ENCODE peak calls at places on chromosomes 7 and 10, in four cellular contexts. U, Z, H and O are unnamed samples.
A peak's percentile ranks its signal among the peaks of the same experiment; 100 is the strongest.

GRCh38 chr7:101942603-101943210 is 125.3 kb downstream of the CUX1 start:
- DNase-seq in U (no peak), Z (no peak), H (no peak), O (no peak)

GRCh38 chr7:72538147-72538546 is 126.0 kb upstream of the CALN1 start:
- DNase-seq in H (no peak), U (no peak), Z (no peak), O (peak; percentile 90)

GRCh38 chr10:16941865-16942264 is 124.6 kb upstream of the RSU1 start:
- DNase-seq in Z (no peak), H (no peak), U (no peak), O (no peak)

GRCh38 chr10:115084434-115084833 is 8.7 kb upstream of the ATRNL1 start:
- DNase-seq in Z (no peak), U (peak; percentile 8), H (no peak), O (no peak)

GRCh38 chr10:100518761-100519241 is 860 bp downstream of the SEC31B start:
- DNase-seq in Z (peak; percentile 33), H (peak; percentile 78), U (peak; percentile 15), O (peak; percentile 79)

GRCh38 chr10:13839430-13839986 is 252.7 kb downstream of the PRPF18 start:
- DNase-seq in U (no peak), Z (no peak), H (no peak), O (no peak)

GRCh38 chr10:49212783-49213182 is 24.6 kb upstream of the TMEM273 start:
- DNase-seq in Z (no peak), U (no peak), H (no peak), O (no peak)

GRCh38 chr10:85621562-85621961 is 745.0 kb downstream of the GRID1 start:
- DNase-seq in H (no peak), Z (no peak), U (no peak), O (no peak)

GRCh38 chr10:17003151-17003550 is 126.5 kb downstream of the CUBN start:
- DNase-seq in H (peak; percentile 71), U (no peak), Z (no peak), O (no peak)

GRCh38 chr7:92631067-92631829 is 41.1 kb upstream of the FAM133B start:
- DNase-seq in Z (no peak), H (peak; percentile 79), U (no peak), O (peak; percentile 43)

GRCh38 chr7:13800694-13801448 is 188.6 kb downstream of the ETV1 start:
- DNase-seq in H (no peak), U (peak; percentile 42), Z (no peak), O (no peak)

GRCh38 chr7:30771859-30772429 is 727 bp downstream of the MINDY4 start:
- DNase-seq in Z (no peak), H (no peak), U (no peak), O (no peak)

GRCh38 chr7:107069457-107069856 is 25.0 kb downstream of the PRKAR2B start:
- DNase-seq in H (no peak), U (no peak), Z (no peak), O (no peak)

GRCh38 chr7:77665161-77665560 is 31.1 kb upstream of the RSBN1L start:
- DNase-seq in U (no peak), H (no peak), Z (no peak), O (no peak)

GRCh38 chr7:140485463-140486265 is 6.4 kb upstream of the MKRN1 start:
- DNase-seq in H (no peak), U (no peak), Z (no peak), O (no peak)

GRCh38 chr10:5538892-5539651 is 14.3 kb downstream of the CALML3 start:
- DNase-seq in U (no peak), H (no peak), Z (no peak), O (no peak)

GRCh38 chr10:103491729-103492364 is 1.7 kb upstream of the NEURL1 start:
- DNase-seq in U (peak; percentile 59), H (no peak), Z (no peak), O (peak; percentile 90)

GRCh38 chr7:101164071-101164840 is 1.1 kb downstream of the VGF start:
- DNase-seq in Z (no peak), U (no peak), H (no peak), O (no peak)

GRCh38 chr10:14603539-14604102 is 171.1 kb downstream of the FAM107B start:
- DNase-seq in U (no peak), H (peak; percentile 77), Z (no peak), O (no peak)

GRCh38 chr7:38276096-38276857 is 2.8 kb upstream of the TARP start:
- DNase-seq in U (no peak), H (no peak), Z (no peak), O (no peak)

GRCh38 chr10:35808344-35808743 is 166.2 kb upstream of the FZD8 start:
- DNase-seq in U (no peak), H (no peak), Z (no peak), O (no peak)

GRCh38 chr7:145050415-145050814 is 214.6 kb upstream of the TPK1 start:
- DNase-seq in Z (no peak), H (no peak), U (no peak), O (no peak)

GRCh38 chr10:64708920-64709681 is 1187.9 kb downstream of the REEP3 start:
- DNase-seq in Z (no peak), U (no peak), H (no peak), O (no peak)

GRCh38 chr7:151883872-151884271 is 7.0 kb upstream of the PRKAG2 start:
- DNase-seq in U (no peak), Z (no peak), H (no peak), O (no peak)

GRCh38 chr7:73557108-73557396 is 438 bp downstream of the BCL7B start:
- DNase-seq in Z (peak; percentile 88), U (peak; percentile 83), H (no peak), O (peak; percentile 92)

GRCh38 chr10:117503170-117503885 is 39.2 kb upstream of the EMX2 start:
- DNase-seq in Z (peak; percentile 2), H (no peak), U (peak; percentile 19), O (peak; percentile 96)

GRCh38 chr7:85659364-85659763 is 472.5 kb upstream of the SEMA3D start:
- DNase-seq in H (no peak), U (no peak), Z (no peak), O (no peak)

GRCh38 chr10:42491801-42492200 is 146.6 kb downstream of the ZNF33B start:
- DNase-seq in H (no peak), U (no peak), Z (no peak), O (no peak)

GRCh38 chr10:131180086-131180485 is 131.4 kb downstream of the TCERG1L start:
- DNase-seq in Z (no peak), U (no peak), H (peak; percentile 7), O (no peak)

GRCh38 chr10:43262043-43262901 is 4.6 kb downstream of the RASGEF1A start:
- DNase-seq in H (peak; percentile 52), Z (no peak), U (no peak), O (no peak)

GRCh38 chr7:86904949-86905834 is 154.3 kb downstream of the ELAPOR2 start:
- DNase-seq in Z (peak; percentile 6), U (no peak), H (no peak), O (peak; percentile 8)

GRCh38 chr7:149423441-149423970 is 37.4 kb downstream of the ZNF777 start:
- DNase-seq in Z (no peak), H (no peak), U (no peak), O (no peak)

GRCh38 chr7:158819571-158820203 is 9.6 kb downstream of the ESYT2 start:
- DNase-seq in H (no peak), U (no peak), Z (no peak), O (no peak)

GRCh38 chr7:111763221-111763791 is 201.0 kb upstream of the IMMP2L start:
- DNase-seq in H (no peak), Z (peak; percentile 18), U (peak; percentile 29), O (peak; percentile 77)

GRCh38 chr7:82450759-82451158 is 7.2 kb upstream of the CACNA2D1 start:
- DNase-seq in H (no peak), U (no peak), Z (no peak), O (no peak)

GRCh38 chr7:63012633-63013183 is 985.9 kb upstream of the ZNF722 start:
- DNase-seq in U (no peak), H (no peak), Z (peak; percentile 11), O (peak; percentile 17)